ENCODE peak calls at places on chromosome 16, in four cellular contexts. U, J, X and L are unnamed samples.

GRCh38 chr16:71467810-71468209 is 5.8 kb upstream of the ZNF23 start:
- DNase-seq in U (peak; percentile 37), J (no peak), X (peak; percentile 83), L (peak; percentile 16)

GRCh38 chr16:53611151-53611802 is 92.4 kb downstream of the RPGRIP1L start:
- DNase-seq in U (no peak), J (no peak), X (no peak), L (no peak)

GRCh38 chr16:88732172-88732960 is 26.1 kb downstream of the CTU2 start:
- DNase-seq in U (no peak), J (no peak), X (no peak), L (no peak)

GRCh38 chr16:20104563-20105183 is 31.0 kb upstream of the GPR139 start:
- DNase-seq in U (no peak), J (no peak), X (no peak), L (no peak)

GRCh38 chr16:68782198-68783174 is 45.4 kb downstream of the CDH1 start:
- DNase-seq in U (no peak), J (no peak), X (no peak), L (no peak)

GRCh38 chr16:22325598-22326368 is 28.6 kb downstream of the POLR3E start:
- DNase-seq in U (no peak), J (no peak), X (no peak), L (no peak)

GRCh38 chr16:87395181-87395842 is 3.2 kb downstream of the MAP1LC3B start:
- DNase-seq in U (no peak), J (no peak), X (no peak), L (no peak)

GRCh38 chr16:58048494-58048893 is 22.9 kb downstream of the MMP15 start:
- DNase-seq in U (no peak), J (no peak), X (no peak), L (no peak)

GRCh38 chr16:648071-648785 is 937 bp upstream of the WDR90 start:
- DNase-seq in U (peak; percentile 57), J (no peak), X (no peak), L (no peak)

GRCh38 chr16:57720142-57720575 is 15.4 kb upstream of the KATNB1 start:
- DNase-seq in U (peak; percentile 72), J (no peak), X (peak; percentile 60), L (peak; percentile 53)

GRCh38 chr16:20851601-20852000 is 45.3 kb downstream of the REXO5 start:
- DNase-seq in U (peak; percentile 72), J (no peak), X (no peak), L (peak; percentile 64)

GRCh38 chr16:81465375-81465943 is 20.9 kb downstream of the CMIP start:
- DNase-seq in U (peak; percentile 60), J (no peak), X (no peak), L (no peak)

GRCh38 chr16:56513972-56514371 is 5.9 kb downstream of the BBS2 start:
- DNase-seq in U (peak; percentile 80), J (no peak), X (peak; percentile 29), L (peak; percentile 79)

GRCh38 chr16:81711609-81712329 is 67.3 kb upstream of the PLCG2 start:
- DNase-seq in U (no peak), J (no peak), X (peak; percentile 57), L (peak; percentile 91)

GRCh38 chr16:54228325-54228724 is 58.3 kb downstream of the IRX3 start:
- DNase-seq in U (no peak), J (no peak), X (no peak), L (no peak)

GRCh38 chr16:24396350-24397271 is 140.5 kb downstream of the CACNG3 start:
- DNase-seq in U (no peak), J (no peak), X (no peak), L (no peak)

GRCh38 chr16:19400709-19401108 is 17.0 kb upstream of the TMC5 start:
- DNase-seq in U (no peak), J (peak; percentile 15), X (no peak), L (no peak)

GRCh38 chr16:10770907-10771306 is 27.3 kb downstream of the NUBP1 start:
- DNase-seq in U (no peak), J (no peak), X (no peak), L (no peak)

GRCh38 chr16:58027341-58028167 is 2.0 kb downstream of the MMP15 start:
- DNase-seq in U (peak; percentile 37), J (peak; percentile 66), X (peak; percentile 56), L (no peak)

GRCh38 chr16:89210165-89210903 is 7.2 kb upstream of the ZNF778 start:
- DNase-seq in U (no peak), J (no peak), X (no peak), L (no peak)

GRCh38 chr16:1610841-1611653 is 825 bp downstream of the IFT140 start:
- DNase-seq in U (no peak), J (no peak), X (no peak), L (no peak)

GRCh38 chr16:85952197-85952596 is 53.2 kb downstream of the IRF8 start:
- DNase-seq in U (no peak), J (no peak), X (no peak), L (no peak)

GRCh38 chr16:9630985-9631384 is 539.5 kb downstream of the HAPSTR1 start:
- DNase-seq in U (no peak), J (no peak), X (no peak), L (no peak)

GRCh38 chr16:35725949-35726348 is 2266.5 kb downstream of the TP53TG3F start:
- DNase-seq in U (no peak), J (no peak), X (no peak), L (no peak)

GRCh38 chr16:63217011-63217410 is 1180.8 kb upstream of the CDH8 start:
- DNase-seq in U (no peak), J (no peak), X (no peak), L (no peak)

GRCh38 chr16:66275795-66276428 is 90.6 kb upstream of the CDH5 start:
- DNase-seq in U (peak; percentile 61), J (peak; percentile 50), X (peak; percentile 45), L (peak; percentile 73)

GRCh38 chr16:14325921-14326401 is 254.8 kb downstream of the MRTFB start:
- DNase-seq in U (no peak), J (no peak), X (no peak), L (no peak)

GRCh38 chr16:49277766-49278566 is 3.7 kb downstream of the CBLN1 start:
- DNase-seq in U (no peak), J (no peak), X (no peak), L (no peak)

GRCh38 chr16:49278567-49278827 is 3.1 kb downstream of the CBLN1 start:
- DNase-seq in U (no peak), J (no peak), X (no peak), L (no peak)

GRCh38 chr16:49280861-49281331 is 742 bp downstream of the CBLN1 start:
- DNase-seq in U (no peak), J (no peak), X (no peak), L (no peak)

GRCh38 chr16:49280022-49280741 is 1.5 kb downstream of the CBLN1 start:
- DNase-seq in U (no peak), J (no peak), X (no peak), L (no peak)

DNA sequence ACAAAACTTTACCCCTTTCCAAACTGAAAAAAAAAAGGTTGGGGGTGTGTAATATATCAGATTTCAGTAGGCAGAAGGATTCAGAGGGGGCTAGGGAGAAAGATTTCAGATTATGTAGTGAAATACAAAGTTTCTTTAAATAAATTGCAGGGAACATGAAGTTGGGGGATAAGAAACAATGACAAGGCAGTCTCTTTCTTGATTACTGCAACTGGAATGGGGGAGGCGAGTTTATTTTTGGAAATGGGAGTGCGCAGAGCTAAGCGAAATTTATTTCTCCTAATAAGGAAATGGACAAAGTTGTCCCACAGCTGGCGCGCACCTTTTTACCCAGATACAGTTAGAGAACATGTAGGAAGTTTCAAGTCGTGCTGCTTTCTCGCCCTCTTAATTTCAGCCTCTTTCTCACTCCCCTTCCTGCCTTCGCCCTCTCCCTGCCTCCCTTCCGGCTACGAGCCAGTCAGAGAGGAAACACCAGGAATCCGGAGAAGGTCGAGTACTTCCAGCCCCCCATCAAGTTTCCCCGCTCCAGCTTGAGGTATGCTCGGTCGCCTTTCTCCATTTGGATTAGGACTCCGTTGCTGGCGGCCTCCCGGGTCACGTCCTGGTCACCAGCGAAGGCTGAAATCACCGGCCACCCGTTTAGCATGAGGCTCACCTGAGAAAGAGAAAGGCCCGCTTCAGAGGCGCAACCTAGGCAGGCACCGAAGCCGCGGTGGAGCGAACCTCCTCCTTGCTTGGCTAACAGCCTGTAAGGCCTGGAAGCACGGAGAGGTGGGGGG is 2.5 kb downstream of the CBLN1 start:
- DNase-seq in U (no peak), J (no peak), X (no peak), L (no peak)
- TF ChIP-seq EZH2 in U (no peak), J (no peak), X (no peak), L (no peak)

GRCh38 chr16:83959621-83960434 is 6.8 kb downstream of the OSGIN1 start:
- DNase-seq in U (no peak), J (no peak), X (no peak), L (no peak)

GRCh38 chr16:83961591-83961990 is 6.5 kb upstream of the NECAB2 start:
- DNase-seq in U (no peak), J (no peak), X (no peak), L (no peak)

GRCh38 chr16:83958842-83959565 is 6.0 kb downstream of the OSGIN1 start:
- DNase-seq in U (no peak), J (no peak), X (no peak), L (no peak)

GRCh38 chr16:83958137-83958810 is 5.2 kb downstream of the OSGIN1 start:
- DNase-seq in U (no peak), J (no peak), X (no peak), L (no peak)

GRCh38 chr16:83960521-83961249 is 7.4 kb upstream of the NECAB2 start:
- DNase-seq in U (no peak), J (no peak), X (no peak), L (no peak)
- TF ChIP-seq JUN in U (no peak), J (no peak), X (no peak), L (no peak)

GRCh38 chr16:2996298-2996697 is 16.1 kb upstream of the PKMYT1 start:
- DNase-seq in U (no peak), J (no peak), X (no peak), L (no peak)
- H3K27me3 ChIP-seq in U (no peaks in the 10 kb centered on the region), J (no peaks in the 10 kb centered on the region), X (no peaks in the 10 kb centered on the region), L (no peaks in the 10 kb centered on the region)

DNA sequence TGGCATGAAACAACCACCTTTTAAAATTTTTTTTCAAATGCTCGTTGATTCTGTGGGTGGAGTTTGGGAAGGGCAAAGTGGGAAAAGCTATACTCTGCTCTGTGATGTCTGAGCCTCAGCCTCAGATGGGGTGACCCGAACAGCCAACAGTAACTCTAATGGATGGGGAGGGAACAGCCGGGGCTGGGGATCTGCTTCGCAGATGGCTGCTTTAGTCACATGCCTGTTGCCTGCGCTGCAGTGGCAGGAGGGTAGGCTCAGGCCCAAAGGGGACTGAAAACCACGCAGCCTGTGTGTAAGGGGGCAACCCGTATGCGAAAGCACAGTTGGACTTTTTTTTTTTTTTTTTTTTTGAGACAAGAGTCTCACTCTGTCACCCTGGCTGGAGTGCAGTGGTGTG is 14.9 kb upstream of the MAPK3 start:
- DNase-seq in U (no peak), J (no peak), X (no peak), L (no peak)
- TF ChIP-seq EZH2 in U (no peak), J (no peak), X (no peak), L (no peak)

GRCh38 chr16:12090162-12090552 is 113.6 kb downstream of the SNX29 start:
- DNase-seq in U (no peak), J (no peak), X (no peak), L (no peak)
- TF ChIP-seq JUN in U (no peak), J (no peak), X (no peak), L (no peak)

DNA sequence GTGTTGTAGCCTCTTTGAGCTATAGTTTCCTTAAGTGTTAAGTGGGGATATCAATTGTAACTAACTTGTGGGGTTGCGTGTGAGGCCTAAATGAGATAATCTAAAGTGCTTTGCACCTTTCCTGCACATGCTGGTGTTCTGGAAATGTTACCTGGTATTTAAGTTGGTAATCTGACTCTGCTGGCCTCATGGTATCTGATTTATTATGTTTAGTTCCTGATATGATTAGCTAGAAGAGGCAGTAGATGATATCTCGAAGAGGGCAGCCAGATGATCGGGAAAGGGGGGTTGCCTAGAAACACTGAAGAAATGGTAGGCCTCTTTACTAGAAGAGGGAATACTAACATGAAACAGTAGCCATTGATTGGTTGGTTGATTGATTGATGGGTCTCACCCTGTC is 65.4 kb upstream of the CLEC18A start:
- DNase-seq in U (no peak), J (no peak), X (no peak), L (no peak)
- H3K27me3 ChIP-seq in U (no peaks in the 10 kb centered on the region), J (no peaks in the 10 kb centered on the region), X (no peaks in the 10 kb centered on the region), L (no peaks in the 10 kb centered on the region)